ENCODE peak calls at places on chromosomes 7 and 10, in four cellular contexts. V, G, E and Q are unnamed samples.

GRCh38 chr7:150997817-150998216 is 7.0 kb downstream of the NOS3 start:
- DNase-seq in G (no peak), V (no peak), E (no peak), Q (no peak)

GRCh38 chr7:73893342-73894101 is 32.6 kb downstream of the TMEM270 start:
- DNase-seq in V (no peak), G (no peak), E (no peak), Q (no peak)

GRCh38 chr10:10977978-10978377 is 39.7 kb upstream of the CELF2 start:
- DNase-seq in E (no peak), V (no peak), G (no peak), Q (no peak)

GRCh38 chr10:89134963-89135362 is 72.2 kb downstream of the CH25H start:
- DNase-seq in E (no peak), V (no peak), G (no peak), Q (no peak)

GRCh38 chr10:119933179-119933578 is 40.6 kb downstream of the SEC23IP start:
- DNase-seq in E (no peak), V (no peak), G (no peak), Q (peak; percentile 19)

GRCh38 chr10:90779573-90779972 is 78.3 kb downstream of the HTR7 start:
- DNase-seq in G (no peak), V (peak; percentile 35), E (no peak), Q (no peak)

GRCh38 chr10:87750001-87750651 is 67.9 kb downstream of the ATAD1 start:
- DNase-seq in E (no peak), G (no peak), V (no peak), Q (peak; percentile 97)

GRCh38 chr7:93515144-93515543 is 59.4 kb downstream of the CALCR start:
- DNase-seq in G (no peak), V (peak; percentile 3), E (no peak), Q (no peak)

GRCh38 chr10:66931949-66932343 is 6.1 kb downstream of the LRRTM3 start:
- DNase-seq in G (no peak), V (peak; percentile 28), E (no peak), Q (no peak)